ENCODE peak calls at places on chromosomes 4 and X, in six cellular contexts. T, B, Y, Q, J and U are unnamed samples.
A peak's percentile ranks its signal among the peaks of the same experiment; 100 is the strongest.

GRCh38 chr4:26032142-26032541 is 118.1 kb downstream of the SMIM20 start:
- DNase-seq in Y (no peak), B (no peak), J (peak; percentile 72), Q (no peak), T (no peak), U (no peak)

GRCh38 chrX:148371251-148371650 is 129.2 kb upstream of the AFF2 start:
- DNase-seq in Y (no peak), B (no peak), Q (no peak), J (no peak), T (no peak), U (no peak)

GRCh38 chrX:287670-288069 is 6.5 kb downstream of the PLCXD1 start:
- DNase-seq in Q (peak; percentile 4), Y (no peak), T (no peak), J (no peak), B (no peak), U (no peak)

GRCh38 chr4:39873823-39874222 is 103.9 kb downstream of the PDS5A start:
- DNase-seq in Q (no peak), Y (no peak), B (no peak), J (no peak), T (peak; percentile 8), U (no peak)

GRCh38 chr4:4274226-4274625 is 15.7 kb downstream of the LYAR start:
- DNase-seq in B (no peak), T (no peak), J (no peak), Q (no peak), Y (no peak), U (no peak)

GRCh38 chr4:186078977-186079697 is 10.2 kb downstream of the TLR3 start:
- DNase-seq in Q (no peak), Y (no peak), J (no peak), T (no peak), B (no peak), U (no peak)

GRCh38 chrX:146385529-146385928 is 424.0 kb upstream of the CXorf51B start:
- DNase-seq in J (no peak), Q (no peak), T (no peak), B (no peak), Y (no peak), U (no peak)

GRCh38 chrX:131841496-131842410 is 181.3 kb upstream of the STK26 start:
- DNase-seq in Y (peak; percentile 69), B (peak; percentile 73), Q (peak; percentile 31), T (peak; percentile 46), J (peak; percentile 42), U (peak; percentile 44)

GRCh38 chrX:19343462-19344206 is at the start of gene PDHA1:
- DNase-seq in Q (peak; percentile 96), Y (peak; percentile 90), J (peak; percentile 92), T (peak; percentile 91), B (peak; percentile 91), U (peak; percentile 89)

GRCh38 chr4:125781656-125782055 is 466.9 kb downstream of the FAT4 start:
- DNase-seq in Q (no peak), B (no peak), T (no peak), Y (no peak), J (no peak), U (no peak)
- TF ChIP-seq CTCF in Q (no peak), B (no peak), T (no peak), Y (no peak), J (no peak), U (no peak)

GRCh38 chr4:189092596-189092995 is 848.1 kb upstream of the FRG1 start:
- DNase-seq in T (peak; percentile 76), J (peak; percentile 7), Y (no peak), B (no peak), Q (no peak), U (no peak)

GRCh38 chr4:189088783-189089182 is 851.9 kb upstream of the FRG1 start:
- DNase-seq in Y (no peak), Q (no peak), B (no peak), J (no peak), T (no peak), U (no peak)

GRCh38 chr4:189084671-189085070 is 856.0 kb upstream of the FRG1 start:
- DNase-seq in Y (no peak), J (no peak), B (no peak), Q (no peak), T (no peak), U (no peak)

GRCh38 chr4:189087981-189088380 is 852.7 kb upstream of the FRG1 start:
- DNase-seq in Q (no peak), T (no peak), B (no peak), Y (no peak), J (no peak), U (no peak)

GRCh38 chr4:189090174-189090814 is 850.4 kb upstream of the FRG1 start:
- DNase-seq in Y (no peak), B (no peak), T (no peak), J (no peak), Q (no peak), U (no peak)
- TF ChIP-seq CTCF in Y (no peak), B (no peak), T (peak; percentile 44), J (peak; percentile 38), Q (no peak), U (no peak)

DNA sequence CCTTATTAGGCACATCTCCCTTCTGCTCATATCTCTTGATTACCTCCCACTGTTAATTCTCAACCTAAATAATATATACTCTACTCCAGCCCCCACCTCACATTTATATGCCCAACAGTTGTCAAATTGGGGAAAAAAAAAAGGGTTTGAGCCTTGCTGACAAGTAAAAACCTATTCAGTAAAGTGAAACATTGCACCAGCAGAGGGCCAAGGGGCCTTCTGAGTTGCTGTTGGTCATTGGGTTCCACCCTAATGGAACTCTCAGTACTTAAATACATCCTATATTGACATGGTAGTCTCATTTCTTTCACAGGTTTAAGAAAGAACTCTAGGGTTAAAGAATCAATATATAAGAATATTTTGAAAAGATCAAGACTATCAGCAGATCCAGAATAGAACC is 362.2 kb downstream of the SMARCA1 start:
- DNase-seq in Q (no peak), J (no peak), T (no peak), Y (no peak), B (no peak), U (no peak)
- TF ChIP-seq CTCF in Q (no peak), J (no peak), T (no peak), Y (no peak), B (no peak), U (no peak)

GRCh38 chrX:96183843-96184242 is 500.8 kb upstream of the DIAPH2 start:
- DNase-seq in T (peak; percentile 24), Y (no peak), B (no peak), Q (no peak), J (no peak), U (no peak)
- TF ChIP-seq CTCF in T (peak; percentile 42), Y (no peak), B (no peak), Q (peak; percentile 28), J (peak; percentile 40), U (no peak)

DNA sequence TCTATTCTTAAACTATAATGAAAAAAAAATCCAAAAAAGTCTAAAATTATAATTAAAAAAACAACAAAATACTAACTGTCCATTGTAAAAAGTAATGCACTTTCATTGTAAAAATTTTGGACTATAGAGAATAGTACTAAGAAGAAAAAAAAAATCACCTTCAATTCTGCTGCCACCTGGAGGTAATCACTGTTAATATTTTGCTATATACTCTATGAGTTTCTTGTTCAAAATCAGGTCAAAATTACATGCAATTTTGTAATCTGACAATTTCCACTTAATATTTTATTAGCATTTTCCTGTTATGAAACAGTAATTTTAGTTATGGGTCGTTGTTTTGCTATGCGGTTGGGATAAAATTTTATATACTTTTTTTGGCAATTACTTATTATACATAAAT is 62.0 kb downstream of the HTT start:
- DNase-seq in T (no peak), J (peak; percentile 18), B (no peak), Q (no peak), Y (no peak), U (no peak)
- TF ChIP-seq CTCF in T (peak; percentile 28), J (peak; percentile 32), B (no peak), Q (peak; percentile 50), Y (no peak), U (no peak)

DNA sequence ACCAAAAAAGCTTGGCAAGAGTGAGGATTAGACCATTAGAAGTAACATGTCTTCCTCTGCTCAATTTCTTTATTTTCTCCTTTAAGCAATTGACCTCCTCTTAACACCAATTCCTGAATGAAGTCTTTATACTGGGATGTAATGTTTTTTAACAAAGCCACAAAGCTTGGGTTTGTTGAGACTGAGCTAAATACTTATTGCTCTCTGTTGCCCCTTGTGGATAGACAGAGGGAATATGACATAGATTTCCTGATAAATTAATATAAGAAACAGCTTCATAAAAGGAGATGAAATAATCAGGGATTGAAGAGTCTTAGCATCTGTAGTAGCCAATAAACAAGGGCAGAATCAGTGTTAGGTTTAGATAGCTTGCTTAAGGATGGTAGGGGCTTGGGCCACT is 57.6 kb downstream of the CCDC160 start:
- DNase-seq in Q (no peak), J (peak; percentile 0), B (no peak), T (no peak), Y (no peak), U (no peak)
- TF ChIP-seq CTCF in Q (no peak), J (peak; percentile 37), B (no peak), T (peak; percentile 38), Y (no peak), U (no peak)

GRCh38 chrX:103464071-103464773 is 55.1 kb downstream of the RAB40A start:
- DNase-seq in J (peak; percentile 52), B (peak; percentile 26), Y (peak; percentile 25), T (peak; percentile 36), Q (no peak), U (peak; percentile 22)
- TF ChIP-seq CTCF in J (peak; percentile 51), B (peak; percentile 25), Y (peak; percentile 44), T (peak; percentile 46), Q (no peak), U (no peak)

GRCh38 chrX:31287861-31288260 is 216.0 kb upstream of the FTHL17 start:
- DNase-seq in Q (no peak), B (no peak), Y (no peak), T (no peak), J (no peak), U (no peak)

GRCh38 chrX:31297881-31298280 is 226.0 kb upstream of the FTHL17 start:
- DNase-seq in Q (no peak), B (no peak), Y (no peak), J (no peak), T (no peak), U (no peak)

GRCh38 chrX:31298881-31299280 is 227.0 kb upstream of the FTHL17 start:
- DNase-seq in B (no peak), Y (no peak), T (no peak), Q (no peak), J (no peak), U (no peak)

GRCh38 chrX:31294475-31294874 is 222.6 kb upstream of the FTHL17 start:
- DNase-seq in B (no peak), T (no peak), J (no peak), Y (no peak), Q (no peak), U (no peak)

GRCh38 chrX:31293409-31293808 is 221.6 kb upstream of the FTHL17 start:
- DNase-seq in T (no peak), Q (no peak), J (no peak), Y (peak; percentile 12), B (peak; percentile 8), U (peak; percentile 2)
- TF ChIP-seq CTCF in T (no peak), Q (peak; percentile 15), J (no peak), Y (peak; percentile 37), B (peak; percentile 40), U (peak; percentile 18)

GRCh38 chrX:110212299-110212698 is 105.6 kb downstream of the AMMECR1 start:
- DNase-seq in Y (no peak), Q (no peak), T (no peak), J (no peak), B (no peak), U (no peak)
- TF ChIP-seq CTCF in Y (no peak), Q (no peak), T (no peak), J (peak; percentile 23), B (no peak), U (no peak)

GRCh38 chr4:162499478-162499877 is 335.7 kb upstream of the FSTL5 start:
- DNase-seq in J (no peak), Y (peak; percentile 7), Q (no peak), T (no peak), B (no peak), U (no peak)
- TF ChIP-seq CTCF in J (peak; percentile 47), Y (no peak), Q (peak; percentile 15), T (peak; percentile 33), B (no peak), U (no peak)